ENCODE peak calls at places on chromosomes 2 and 18, in six cellular contexts. E is stomach; F is Peyer's patch; A is ascending aorta; R is fibroblast of lung; Q is CD8-positive, alpha-beta T cell. I is an unnamed sample. For H3K9me3, the result is how much of the 10 kb centered on the place peaks cover.

GRCh38 chr2:56292966-56293365 is 109.2 kb downstream of the CCDC85A start:
- DNase-seq in E (no peak), F (no peak), A (no peak), R (no peak), Q (no peak), I (no peak)

GRCh38 chr2:50335433-50335832 is 696.5 kb downstream of the NRXN1 start:
- DNase-seq in E (no peak), F (no peak), A (no peak), R (no peak), Q (no peak), I (no peak)

GRCh38 chr2:74199871-74200305 is 1.5 kb downstream of the MTHFD2 start:
- DNase-seq in E (no peak), F (no peak), A (peak), R (peak), Q (no peak), I (no peak)

GRCh38 chr2:127590386-127591190 is 55.1 kb downstream of the MYO7B start:
- DNase-seq in E (peak), F (no peak), A (peak), R (no peak), Q (no peak), I (peak)

GRCh38 chr2:65054749-65055426 is 1.3 kb upstream of the CEP68 start:
- DNase-seq in E (no peak), F (no peak), A (no peak), R (no peak), Q (no peak), I (no peak)

GRCh38 chr2:197992482-197993133 is 188.2 kb downstream of the PLCL1 start:
- DNase-seq in E (no peak), F (no peak), A (no peak), R (no peak), Q (no peak), I (no peak)

GRCh38 chr2:226086190-226086589 is 686.7 kb downstream of the NYAP2 start:
- DNase-seq in E (no peak), F (no peak), A (no peak), R (no peak), Q (no peak), I (no peak)

GRCh38 chr2:105409717-105410116 is 10.9 kb upstream of the FHL2 start:
- DNase-seq in E (peak), F (no peak), A (peak), R (peak), Q (no peak), I (no peak)

GRCh38 chr2:25089605-25090424 is 47.9 kb downstream of the EFR3B start:
- DNase-seq in E (no peak), F (no peak), A (no peak), R (no peak), Q (no peak), I (no peak)

GRCh38 chr2:70904371-70905216 is 31.1 kb upstream of the ATP6V1B1 start:
- DNase-seq in E (no peak), F (no peak), A (no peak), R (no peak), Q (no peak), I (no peak)

GRCh38 chr2:70905443-70905842 is 30.3 kb upstream of the ATP6V1B1 start:
- DNase-seq in E (no peak), F (no peak), A (no peak), R (no peak), Q (no peak), I (no peak)

GRCh38 chr2:70906439-70907018 is 29.2 kb upstream of the ATP6V1B1 start:
- DNase-seq in E (peak), F (no peak), A (no peak), R (no peak), Q (no peak), I (no peak)

GRCh38 chr2:70906022-70906421 is 29.7 kb upstream of the ATP6V1B1 start:
- DNase-seq in E (peak), F (no peak), A (no peak), R (no peak), Q (no peak), I (no peak)

GRCh38 chr2:70907130-70907756 is 28.5 kb upstream of the ATP6V1B1 start:
- DNase-seq in E (peak), F (no peak), A (peak), R (peak), Q (no peak), I (no peak)
- H3K4me3 ChIP-seq in E (no peak), F (no peak), A (peak), R (peak), Q (no peak), I (peak)

DNA sequence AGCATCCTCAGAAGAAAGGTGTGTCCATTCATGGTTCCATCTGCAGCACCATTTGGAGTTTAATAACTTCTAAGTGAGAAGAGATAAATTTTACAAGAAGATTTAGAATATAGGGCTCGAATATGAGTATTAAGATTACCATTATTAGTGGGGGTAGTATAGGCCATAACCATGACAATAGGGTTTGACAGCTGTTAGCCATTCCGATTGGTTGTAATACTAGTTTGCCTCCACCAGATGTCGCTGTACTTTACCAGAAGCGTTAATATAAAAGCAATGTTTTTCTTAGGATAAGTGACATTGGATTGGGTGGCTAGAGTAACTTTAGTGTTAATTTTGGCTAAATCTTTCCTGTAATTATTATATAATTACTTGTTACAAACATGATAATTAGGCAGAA is 107.5 kb upstream of the SRD5A2 start:
- DNase-seq in E (no peak), F (no peak), A (no peak), R (peak), Q (no peak), I (no peak)
- H3K9me3 ChIP-seq in E (half or more), F (under half), A (under half), R (under half), Q (under half), I (under half)

GRCh38 chr2:179262077-179262660 is 2.5 kb downstream of the SESTD1 start:
- DNase-seq in E (no peak), F (no peak), A (no peak), R (peak), Q (no peak), I (no peak)
- H3K4me3 ChIP-seq in E (no peak), F (no peak), A (peak), R (peak), Q (no peak), I (peak)

GRCh38 chr18:35264409-35264808 is 23.6 kb downstream of the ZNF397 start:
- DNase-seq in E (no peak), F (no peak), A (no peak), R (no peak), Q (no peak), I (no peak)
- H3K9me3 ChIP-seq in E (under half), F (under half), A (under half), R (under half), Q (under half), I (under half)

GRCh38 chr18:31723639-31723997 is 37.1 kb downstream of the SLC25A52 start:
- DNase-seq in E (no peak), F (no peak), A (no peak), R (no peak), Q (no peak), I (no peak)
- H3K4me3 ChIP-seq in E (peak), F (peak), A (peak), R (no peak), Q (no peak), I (peak)

DNA sequence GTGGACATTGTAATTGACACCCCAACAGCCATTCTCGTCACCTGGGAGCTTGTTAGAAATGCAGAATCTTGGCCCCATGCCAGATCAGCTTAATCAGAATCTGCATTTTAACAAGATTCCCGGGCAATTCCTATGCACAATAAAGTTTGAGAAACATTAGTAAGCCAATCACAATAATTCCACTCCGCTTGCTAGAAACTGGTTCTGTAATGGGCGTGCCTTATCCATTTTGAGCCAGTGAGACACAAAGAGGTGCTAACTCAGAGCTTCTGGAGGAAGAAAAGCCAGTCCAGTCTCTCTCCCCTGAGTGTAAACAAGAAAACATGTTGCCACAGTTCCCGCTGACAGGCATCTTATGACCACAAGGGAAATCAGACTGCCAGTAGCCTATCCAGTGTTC is 3.0 kb upstream of the PUM2 start:
- DNase-seq in E (no peak), F (no peak), A (no peak), R (no peak), Q (no peak), I (no peak)
- H3K9me3 ChIP-seq in E (under half), F (under half), A (under half), R (under half), Q (under half), I (under half)

GRCh38 chr2:27496357-27497287 is at the start of gene GCKR:
- DNase-seq in E (peak), F (peak), A (no peak), R (no peak), Q (no peak), I (no peak)

GRCh38 chr2:27493948-27494283 is 1.1 kb downstream of the FNDC4 start:
- DNase-seq in E (no peak), F (no peak), A (no peak), R (no peak), Q (no peak), I (no peak)

GRCh38 chr2:27495840-27496356 is 741 bp upstream of the GCKR start:
- DNase-seq in E (no peak), F (no peak), A (no peak), R (no peak), Q (no peak), I (no peak)

GRCh38 chr2:27494284-27494943 is 586 bp downstream of the FNDC4 start:
- DNase-seq in E (no peak), F (peak), A (peak), R (peak), Q (no peak), I (no peak)

DNA sequence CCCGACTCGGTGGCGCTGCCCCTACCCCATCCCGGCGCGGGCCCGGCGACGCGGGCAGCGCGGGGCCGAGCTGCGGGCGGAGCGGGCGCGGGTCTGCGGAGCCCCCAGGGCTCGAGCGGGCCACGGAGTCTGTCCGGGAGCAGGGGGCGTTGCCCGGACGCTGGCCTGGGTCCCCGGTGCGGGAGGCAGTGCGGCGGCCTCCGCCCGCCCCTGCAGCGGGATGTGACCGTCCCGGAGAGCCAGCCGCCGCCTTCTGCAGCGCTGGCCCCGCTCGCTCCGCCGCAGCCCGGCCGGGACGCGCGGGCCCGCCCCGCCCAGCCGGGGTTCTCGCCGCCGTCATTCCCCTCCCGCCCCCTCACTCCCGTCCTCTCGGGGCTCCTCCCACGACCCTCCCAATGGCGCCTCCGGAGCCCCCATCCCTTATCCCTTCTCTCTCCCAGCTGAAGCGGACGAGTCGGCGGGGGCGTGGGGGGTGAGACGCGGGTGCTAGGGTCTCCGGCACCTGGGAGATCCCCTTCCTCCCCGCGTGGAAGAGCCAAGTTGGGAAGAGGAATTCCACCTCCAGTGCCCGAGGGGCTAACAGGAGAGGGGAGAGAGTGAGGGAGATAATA is at the start of gene FNDC4:
- DNase-seq in E (peak), F (peak), A (no peak), R (no peak), Q (no peak), I (no peak)
- H3K4me3 ChIP-seq in E (peak), F (peak), A (peak), R (peak), Q (peak), I (peak)